ENCODE peak calls at places on chromosomes 7 and 10, in six cellular contexts. X is NCI-H1694; C is suprapubic skin; U is heart left ventricle; L is body of pancreas; E is activated T-cell treated with anti-CD3 and anti-CD28 coated beads, Interleukin-2, amount 50 U/mL, for 24 hours. G is an unnamed sample.

GRCh38 chr10:5293691-5294550 is 70.8 kb upstream of the UCN3 start:
- DNase-seq in X (peak), C (no peak), U (peak), L (peak), E (peak), G (no peak)

GRCh38 chr7:126495001-126495400 is 757.7 kb downstream of the GRM8 start:
- DNase-seq in X (no peak), C (no peak), U (peak), L (no peak), E (no peak), G (no peak)

GRCh38 chr10:4447977-4448376 is 378.0 kb upstream of the AKR1E2 start:
- DNase-seq in X (no peak), C (no peak), U (no peak), L (no peak), E (no peak), G (no peak)

GRCh38 chr10:4059471-4060138 is 274.6 kb upstream of the KLF6 start:
- DNase-seq in X (no peak), C (no peak), U (no peak), L (no peak), E (no peak), G (no peak)

GRCh38 chr10:14673189-14673947 is 101.3 kb downstream of the FAM107B start:
- DNase-seq in X (no peak), C (no peak), U (no peak), L (no peak), E (no peak), G (peak)

GRCh38 chr10:127649642-127650041 is 87.3 kb upstream of the FOXI2 start:
- DNase-seq in X (no peak), C (no peak), U (no peak), L (no peak), E (no peak), G (no peak)

GRCh38 chr7:88224596-88225275 is 4.9 kb upstream of the SRI start:
- DNase-seq in X (no peak), C (no peak), U (no peak), L (no peak), E (no peak), G (peak)

GRCh38 chr10:35214607-35215020 is 88.0 kb downstream of the CREM start:
- DNase-seq in X (no peak), C (no peak), U (no peak), L (no peak), E (no peak), G (no peak)

GRCh38 chr10:76111404-76111803 is 680.0 kb downstream of the LRMDA start:
- DNase-seq in X (no peak), C (no peak), U (no peak), L (no peak), E (no peak), G (no peak)

GRCh38 chr10:50152792-50153272 is 85.1 kb downstream of the WASHC2A start:
- DNase-seq in X (no peak), C (peak), U (peak), L (peak), E (no peak), G (no peak)

GRCh38 chr7:55100962-55101327 is 82.1 kb downstream of the EGFR start:
- DNase-seq in X (no peak), C (no peak), U (peak), L (no peak), E (no peak), G (no peak)

GRCh38 chr7:157153260-157153659 is 14.5 kb downstream of the UBE3C start:
- DNase-seq in X (no peak), C (no peak), U (no peak), L (no peak), E (no peak), G (no peak)

GRCh38 chr7:117621075-117621474 is 141.2 kb downstream of the CFTR start:
- DNase-seq in X (no peak), C (no peak), U (no peak), L (no peak), E (no peak), G (no peak)

GRCh38 chr7:109376576-109376975 is 806.9 kb downstream of the DNAJB9 start:
- DNase-seq in X (no peak), C (no peak), U (no peak), L (no peak), E (no peak), G (no peak)

GRCh38 chr7:75604408-75604807 is 112.3 kb downstream of the SPDYE5 start:
- DNase-seq in X (no peak), C (no peak), U (no peak), L (no peak), E (no peak), G (no peak)

GRCh38 chr7:156402255-156402654 is 238.3 kb upstream of the RNF32 start:
- DNase-seq in X (no peak), C (no peak), U (no peak), L (no peak), E (no peak), G (no peak)

GRCh38 chr7:140723002-140723401 is 26.5 kb downstream of the NDUFB2 start:
- DNase-seq in X (no peak), C (no peak), U (no peak), L (no peak), E (no peak), G (no peak)

GRCh38 chr10:132449051-132449825 is 52.2 kb downstream of the PWWP2B start:
- DNase-seq in X (no peak), C (no peak), U (no peak), L (peak), E (no peak), G (no peak)

GRCh38 chr7:116687801-116688201 is 15.8 kb downstream of the MET start:
- DNase-seq in X (no peak), C (no peak), U (no peak), L (no peak), E (no peak), G (peak)

GRCh38 chr7:98281757-98282652 is 519 bp downstream of the BRI3 start:
- DNase-seq in X (no peak), C (no peak), U (peak), L (peak), E (no peak), G (no peak)

GRCh38 chr7:47635091-47636090 is 53.5 kb upstream of the TNS3 start:
- DNase-seq in X (peak), C (no peak), U (no peak), L (peak), E (no peak), G (no peak)

GRCh38 chr10:104329754-104330153 is 8.5 kb downstream of the ITPRIP start:
- DNase-seq in X (no peak), C (peak), U (no peak), L (peak), E (no peak), G (peak)

GRCh38 chr7:84331665-84332064 is 137.1 kb upstream of the SEMA3A start:
- DNase-seq in X (no peak), C (no peak), U (no peak), L (no peak), E (no peak), G (peak)

GRCh38 chr7:136857573-136857972 is 10.9 kb upstream of the CHRM2 start:
- DNase-seq in X (no peak), C (no peak), U (no peak), L (no peak), E (no peak), G (peak)